ENCODE peak calls at places on chromosomes 4 and X, in five cellular contexts. U is kidney epithelial cell, E is GF-D8, T is stomach, R is heart left ventricle. G is an unnamed sample.

GRCh38 chr4:186485621-186486062 is 69.7 kb downstream of the MTNR1A start:
- DNase-seq in U (no peak), T (no peak), E (no peak), R (no peak), G (no peak)

GRCh38 chr4:161382655-161383054 is 781.1 kb downstream of the FSTL5 start:
- DNase-seq in T (no peak), E (no peak), R (no peak), U (no peak), G (no peak)

GRCh38 chr4:119299221-119300071 is 22.5 kb downstream of the FABP2 start:
- DNase-seq in T (no peak), U (no peak), E (no peak), R (no peak), G (no peak)

GRCh38 chrX:130915302-130915701 is 12.3 kb upstream of the ENOX2 start:
- DNase-seq in U (no peak), R (no peak), T (no peak), E (no peak), G (no peak)

GRCh38 chr4:158538911-158539310 is 17.2 kb downstream of the RXFP1 start:
- DNase-seq in U (no peak), R (no peak), T (no peak), E (no peak), G (no peak)

GRCh38 chrX:31706456-31706855 is 634.6 kb upstream of the FTHL17 start:
- DNase-seq in E (no peak), T (no peak), R (no peak), U (no peak), G (no peak)

GRCh38 chr4:146428298-146428697 is 93.4 kb downstream of the SLC10A7 start:
- DNase-seq in R (no peak), E (no peak), U (no peak), T (no peak), G (no peak)

GRCh38 chr4:165301833-165302232 is 25.6 kb upstream of the MSMO1 start:
- DNase-seq in U (no peak), R (no peak), E (no peak), T (no peak), G (no peak)

GRCh38 chr4:3250956-3251690 is 2.2 kb downstream of the MSANTD1 start:
- DNase-seq in E (no peak), T (no peak), R (no peak), U (peak), G (peak)

GRCh38 chrX:136121788-136122187 is 25.5 kb upstream of the FHL1 start:
- DNase-seq in U (no peak), E (no peak), R (no peak), T (no peak), G (no peak)

GRCh38 chrX:56729152-56729557 is at the start of gene NBDY:
- DNase-seq in U (no peak), T (peak), R (peak), E (no peak), G (no peak)

GRCh38 chr4:78517050-78517652 is 34.4 kb upstream of the ANXA3 start:
- DNase-seq in U (peak), R (no peak), T (no peak), E (peak), G (no peak)

GRCh38 chr4:20532871-20533870 is 167.1 kb upstream of the PACRGL start:
- DNase-seq in T (no peak), U (peak), R (no peak), E (no peak), G (no peak)

GRCh38 chr4:185597532-185598188 is 62.4 kb upstream of the PDLIM3 start:
- DNase-seq in T (peak), R (peak), E (no peak), U (peak), G (peak)

GRCh38 chr4:98720871-98721480 is 62.6 kb upstream of the TSPAN5 start:
- DNase-seq in R (no peak), U (no peak), T (no peak), E (no peak), G (no peak)

GRCh38 chr4:53656421-53656981 is 65.2 kb upstream of the LNX1 start:
- DNase-seq in E (no peak), T (no peak), U (no peak), R (no peak), G (no peak)

GRCh38 chr4:88457307-88458090 is 580 bp downstream of the HERC5 start:
- DNase-seq in R (peak), E (no peak), U (no peak), T (peak), G (peak)

GRCh38 chr4:121273191-121273590 is 107.6 kb downstream of the QRFPR start:
- DNase-seq in T (no peak), E (no peak), R (no peak), U (no peak), G (no peak)

GRCh38 chr4:68498413-68499007 is 51.2 kb downstream of the TMPRSS11E start:
- DNase-seq in R (peak), U (peak), T (peak), E (peak), G (no peak)

GRCh38 chrX:104988038-104988437 is 232.5 kb downstream of the TEX13A start:
- DNase-seq in T (no peak), R (no peak), U (no peak), E (no peak), G (no peak)

GRCh38 chr4:114811564-114812360 is 213.2 kb downstream of the UGT8 start:
- DNase-seq in U (no peak), R (no peak), E (no peak), T (no peak), G (no peak)

GRCh38 chr4:107117726-107118125 is 81.6 kb upstream of the DKK2 start:
- DNase-seq in E (no peak), R (no peak), U (no peak), T (no peak), G (no peak)

GRCh38 chr4:47831026-47831689 is 6.7 kb downstream of the CORIN start:
- DNase-seq in T (no peak), E (no peak), R (no peak), U (no peak), G (no peak)